ENCODE peak calls at places on chromosome 13, in ten cellular contexts. T is upper lobe of right lung; O is GM23248; V is CD8-positive, alpha-beta T cell; X is heart right ventricle; L is tibial artery; Z is CD8-positive, alpha-beta memory T cell; H is SK-N-SH; S is aorta; N is naive thymus-derived CD4-positive, alpha-beta T cell. K is an unnamed sample.
A peak's percentile ranks its signal among the peaks of the same experiment; 100 is the strongest.

GRCh38 chr13:91704398-91704797 is 306.0 kb downstream of the GPC5 start:
- DNase-seq in S (no peak), T (no peak), X (no peak), H (no peak), Z (no peak), O (no peak), N (no peak), V (no peak), L (no peak), K (no peak)

GRCh38 chr13:114067381-114067885 is 65.0 kb downstream of the RASA3 start:
- DNase-seq in O (peak; percentile 85), S (peak; percentile 40), T (no peak), Z (peak; percentile 45), V (no peak), H (no peak), N (no peak), L (peak; percentile 18), X (no peak), K (no peak)

GRCh38 chr13:95403349-95404140 is 102.3 kb upstream of the ABCC4 start:
- DNase-seq in O (no peak), T (no peak), S (no peak), H (no peak), X (peak; percentile 9), Z (no peak), V (no peak), N (no peak), L (no peak), K (peak; percentile 61)

GRCh38 chr13:50584856-50585580 is 258.5 kb downstream of the DLEU7 start:
- DNase-seq in O (no peak), H (no peak), Z (no peak), L (no peak), X (no peak), N (no peak), V (no peak), S (no peak), T (no peak), K (peak; percentile 19)

GRCh38 chr13:99322297-99323103 is 15.3 kb upstream of the GPR183 start:
- DNase-seq in V (no peak), T (no peak), N (peak; percentile 64), H (no peak), O (peak; percentile 91), S (no peak), Z (peak; percentile 54), X (no peak), L (no peak), K (no peak)

GRCh38 chr13:114309806-114310410 is 4.4 kb upstream of the CHAMP1 start:
- DNase-seq in O (no peak), T (no peak), L (no peak), Z (no peak), N (no peak), X (no peak), V (no peak), S (no peak), H (no peak), K (no peak)

GRCh38 chr13:94765814-94766213 is 53.5 kb upstream of the SOX21 start:
- DNase-seq in V (no peak), H (no peak), Z (no peak), O (no peak), N (no peak), L (no peak), X (no peak), S (no peak), T (no peak), K (no peak)

GRCh38 chr13:73891805-73892204 is 242.4 kb downstream of the KLF12 start:
- DNase-seq in Z (no peak), L (no peak), V (no peak), O (no peak), N (no peak), X (no peak), H (no peak), T (no peak), S (no peak), K (no peak)

GRCh38 chr13:79988573-79988972 is 352.4 kb downstream of the SPRY2 start:
- DNase-seq in V (no peak), Z (no peak), X (no peak), T (no peak), N (no peak), L (no peak), H (no peak), S (no peak), O (peak; percentile 91), K (no peak)

GRCh38 chr13:114120486-114121430 is 11.7 kb downstream of the RASA3 start:
- DNase-seq in V (no peak), O (peak; percentile 28), N (no peak), L (no peak), H (peak; percentile 68), X (no peak), T (no peak), Z (no peak), S (no peak), K (no peak)

GRCh38 chr13:98364648-98365047 is 187.6 kb upstream of the RNF113B start:
- DNase-seq in X (no peak), T (no peak), H (no peak), O (no peak), N (no peak), V (no peak), Z (no peak), S (no peak), L (no peak), K (no peak)

GRCh38 chr13:75717525-75717924 is 81.4 kb downstream of the LMO7 start:
- DNase-seq in Z (no peak), O (no peak), S (no peak), N (no peak), X (no peak), V (no peak), H (no peak), L (no peak), T (no peak), K (no peak)

GRCh38 chr13:48579167-48579918 is 46.5 kb upstream of the RCBTB2 start:
- DNase-seq in Z (no peak), H (no peak), O (no peak), S (no peak), L (no peak), N (no peak), X (peak; percentile 10), T (no peak), V (no peak), K (no peak)

DNA sequence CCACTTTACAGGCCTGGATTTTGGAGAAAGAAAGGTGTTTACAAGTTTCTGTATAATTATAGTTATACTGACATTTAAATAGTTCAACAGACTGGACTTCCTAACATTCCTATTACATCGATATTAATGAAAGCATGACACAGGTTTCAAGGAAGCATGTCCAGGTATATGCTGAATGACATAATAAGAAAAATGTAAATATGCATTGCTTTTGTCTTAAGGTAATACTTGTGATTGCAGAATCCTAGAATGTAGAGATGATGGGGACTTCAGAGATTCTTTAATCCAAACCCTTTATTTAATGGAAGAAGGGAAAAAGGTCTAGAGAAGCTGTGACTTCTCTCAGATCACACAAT is 5.0 kb downstream of the STARD13 start:
- DNase-seq in O (no peak), H (no peak), Z (no peak), V (no peak), N (no peak), L (no peak), S (no peak), X (no peak), T (no peak), K (no peak)
- H3K4me3 ChIP-seq in O (peak overlapping the region; percentile 41), H (no peak overlapping the region), Z (no peak overlapping the region), V (no peak overlapping the region), N (no peak overlapping the region), L (no peak overlapping the region), S (no peak overlapping the region), X (no peak overlapping the region), T (no peak overlapping the region), K (no peak overlapping the region)

GRCh38 chr13:27826379-27827353 is 34.4 kb downstream of the GSX1 start:
- DNase-seq in X (peak; percentile 76), V (peak; percentile 59), N (peak; percentile 39), Z (peak; percentile 70), T (peak; percentile 90), S (peak; percentile 82), O (peak; percentile 91), H (peak; percentile 82), L (peak; percentile 64), K (peak; percentile 94)
- H3K27me3 ChIP-seq in X (peaks cover 89% of the 10 kb centered on the region), V (no peaks in the 10 kb centered on the region), N (peaks cover 12% of the 10 kb centered on the region), Z (peaks cover 13% of the 10 kb centered on the region), T (peaks cover 65% of the 10 kb centered on the region), S (no peaks in the 10 kb centered on the region), O (peaks cover 56% of the 10 kb centered on the region), H (peaks cover 46% of the 10 kb centered on the region), L (no peaks in the 10 kb centered on the region), K (peaks cover 86% of the 10 kb centered on the region)

GRCh38 chr13:46731535-46731934 is 65.4 kb downstream of the ESD start:
- DNase-seq in L (no peak), V (no peak), N (no peak), Z (no peak), X (no peak), S (no peak), O (no peak), T (no peak), H (no peak), K (no peak)

GRCh38 chr13:46726347-46726746 is 70.6 kb downstream of the ESD start:
- DNase-seq in X (no peak), H (no peak), Z (no peak), S (no peak), L (no peak), V (no peak), O (no peak), N (no peak), T (no peak), K (no peak)

GRCh38 chr13:46728777-46729176 is 68.2 kb downstream of the ESD start:
- DNase-seq in T (no peak), X (no peak), S (no peak), N (no peak), Z (no peak), V (no peak), L (no peak), O (peak; percentile 28), H (no peak), K (peak; percentile 37)
- H3K36me3 ChIP-seq in T (peaks cover 88% of the 10 kb centered on the region), X (peaks cover 40% of the 10 kb centered on the region), S (peaks cover 2% of the 10 kb centered on the region), N (no peaks in the 10 kb centered on the region), Z (peaks cover 10% of the 10 kb centered on the region), V (peaks cover 17% of the 10 kb centered on the region), L (peaks cover 80% of the 10 kb centered on the region), O (peaks cover 27% of the 10 kb centered on the region), H (peaks cover 69% of the 10 kb centered on the region), K (peaks cover 3% of the 10 kb centered on the region)

GRCh38 chr13:112710855-112711527 is 21.2 kb downstream of the ATP11A start:
- DNase-seq in N (no peak), T (no peak), Z (no peak), V (no peak), S (no peak), X (no peak), O (no peak), L (no peak), H (no peak), K (peak; percentile 57)
- H3K4me3 ChIP-seq in N (no peak overlapping the region), T (peak overlapping the region; percentile 9), Z (no peak overlapping the region), V (no peak overlapping the region), S (no peak overlapping the region), X (peak overlapping the region; percentile 25), O (peak overlapping the region; percentile 61), L (peak overlapping the region; percentile 15), H (peak overlapping the region; percentile 35), K (no peak overlapping the region)

DNA sequence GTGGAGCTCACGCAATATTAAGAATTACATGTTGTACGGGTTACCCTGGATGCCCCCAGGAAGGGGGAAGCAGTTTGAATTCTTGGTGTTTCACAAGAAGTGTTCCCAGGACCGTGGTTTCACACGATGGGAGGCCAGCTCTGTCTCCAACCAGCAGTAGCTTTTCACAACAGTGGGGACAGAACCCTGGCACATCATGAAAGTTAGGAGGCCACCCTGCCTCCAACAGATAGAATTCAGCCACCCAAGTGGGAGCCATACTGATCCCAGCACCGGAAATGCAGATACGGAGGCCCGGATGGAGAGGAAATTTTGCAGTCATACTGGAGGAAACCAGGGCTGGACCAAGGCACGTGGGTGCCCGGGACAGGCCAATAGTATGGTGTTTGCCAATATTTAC is 8.8 kb downstream of the FLT1 start:
- DNase-seq in Z (no peak), X (no peak), T (no peak), V (no peak), L (no peak), O (no peak), H (no peak), N (no peak), S (no peak), K (no peak)
- H3K27me3 ChIP-seq in Z (no peaks in the 10 kb centered on the region), X (peaks cover 13% of the 10 kb centered on the region), T (peaks cover 25% of the 10 kb centered on the region), V (no peaks in the 10 kb centered on the region), L (no peaks in the 10 kb centered on the region), O (no peaks in the 10 kb centered on the region), H (peaks cover 56% of the 10 kb centered on the region), N (no peaks in the 10 kb centered on the region), S (no peaks in the 10 kb centered on the region), K (no peaks in the 10 kb centered on the region)

K was measured in H7.